ENCODE peak calls at places on chromosomes 5 and 9, in five cellular contexts. Y is left ventricle myocardium inferior, Z is upper lobe of left lung, I is HepG2, M is adipocyte. H is an unnamed sample.

GRCh38 chr9:33714989-33715388 is 80.4 kb upstream of the PRSS3 start:
- DNase-seq in Z (no peak), M (no peak), Y (no peak), I (no peak), H (no peak)

GRCh38 chr5:176901260-176902101 is 2.3 kb upstream of the HK3 start:
- DNase-seq in Z (no peak), Y (no peak), M (no peak), I (no peak), H (no peak)

GRCh38 chr9:35755071-35755470 is 995 bp upstream of the MSMP start:
- DNase-seq in M (no peak), Z (no peak), I (no peak), Y (no peak), H (no peak)

GRCh38 chr5:107476783-107477182 is 194.0 kb downstream of the EFNA5 start:
- DNase-seq in M (no peak), Z (no peak), Y (no peak), I (no peak), H (peak)

GRCh38 chr5:7856855-7857254 is 5.9 kb upstream of the CFAP90 start:
- DNase-seq in Z (no peak), Y (no peak), M (peak), I (peak), H (peak)

GRCh38 chr5:169011009-169011408 is 289.9 kb downstream of the SLIT3 start:
- DNase-seq in M (no peak), I (no peak), Y (no peak), Z (no peak), H (no peak)

GRCh38 chr9:111095423-111095822 is 57.2 kb upstream of the LPAR1 start:
- DNase-seq in M (no peak), Y (no peak), I (no peak), Z (no peak), H (peak)

GRCh38 chr9:72872718-72873117 is 80.1 kb downstream of the ALDH1A1 start:
- DNase-seq in Y (no peak), Z (no peak), I (no peak), M (no peak), H (no peak)

GRCh38 chr5:122680623-122681350 is 94.1 kb upstream of the SNX2 start:
- DNase-seq in Z (no peak), Y (no peak), M (no peak), I (no peak), H (no peak)

GRCh38 chr5:123450641-123451421 is 27.6 kb upstream of the CEP120 start:
- DNase-seq in I (no peak), Y (no peak), Z (no peak), M (peak), H (no peak)

GRCh38 chr9:130701059-130702022 is 7.8 kb downstream of the EXOSC2 start:
- DNase-seq in I (peak), Z (no peak), Y (peak), M (peak), H (peak)

GRCh38 chr5:111742166-111742565 is 14.8 kb downstream of the NREP start:
- DNase-seq in Z (no peak), Y (no peak), M (no peak), I (no peak), H (no peak)

GRCh38 chr9:37379835-37380234 is 42.7 kb upstream of the GRHPR start:
- DNase-seq in Z (no peak), Y (no peak), I (no peak), M (no peak), H (no peak)

GRCh38 chr5:73307645-73308346 is 134.8 kb downstream of the TMEM174 start:
- DNase-seq in I (no peak), Y (no peak), Z (no peak), M (no peak), H (no peak)

GRCh38 chr9:125982798-125983406 is 235.7 kb downstream of the PBX3 start:
- DNase-seq in Z (no peak), M (no peak), Y (no peak), I (no peak), H (no peak)

GRCh38 chr9:130541533-130541932 is 37.8 kb upstream of the FUBP3 start:
- DNase-seq in M (no peak), Z (no peak), I (no peak), Y (no peak), H (no peak)

GRCh38 chr5:162096448-162096847 is 28.9 kb downstream of the GABRG2 start:
- DNase-seq in I (no peak), M (no peak), Z (no peak), Y (no peak), H (no peak)

GRCh38 chr9:69970001-69970531 is 73.6 kb upstream of the MAMDC2 start:
- DNase-seq in M (no peak), Z (no peak), Y (no peak), I (no peak), H (no peak)

GRCh38 chr9:96219615-96220257 is 82.2 kb downstream of the HSD17B3 start:
- DNase-seq in I (no peak), M (peak), Y (peak), Z (peak), H (peak)

GRCh38 chr5:133428072-133428660 is 184.2 kb downstream of the FSTL4 start:
- DNase-seq in M (no peak), I (no peak), Y (no peak), Z (no peak), H (no peak)

GRCh38 chr9:24518545-24518944 is 27.2 kb downstream of the IZUMO3 start:
- DNase-seq in Z (no peak), I (no peak), Y (no peak), M (no peak), H (no peak)

GRCh38 chr5:100777680-100778281 is 125.3 kb downstream of the ST8SIA4 start:
- DNase-seq in I (no peak), M (peak), Y (no peak), Z (no peak), H (peak)

GRCh38 chr5:93452255-93452654 is 128.8 kb downstream of the NR2F1-AS1 start:
- DNase-seq in I (no peak), M (peak), Y (no peak), Z (no peak), H (no peak)

GRCh38 chr9:6904366-6904765 is 146.6 kb downstream of the KDM4C start:
- DNase-seq in M (no peak), Z (no peak), I (no peak), Y (no peak), H (no peak)

GRCh38 chr5:73093943-73094342 is 26.4 kb upstream of the TMEM171 start:
- DNase-seq in Y (no peak), Z (no peak), I (no peak), M (peak), H (peak)

GRCh38 chr5:133325834-133326233 is 274.0 kb downstream of the HSPA4 start:
- DNase-seq in Z (no peak), Y (no peak), M (peak), I (no peak), H (no peak)

GRCh38 chr9:131418143-131419028 is 24.5 kb downstream of the PRRC2B start:
- DNase-seq in Z (no peak), Y (peak), M (peak), I (no peak), H (peak)

GRCh38 chr5:18465833-18466681 is 831.8 kb downstream of the TAF11L14 start:
- DNase-seq in I (peak), M (peak), Y (no peak), Z (no peak), H (peak)

GRCh38 chr5:5381259-5382006 is 41.0 kb upstream of the ICE1 start:
- DNase-seq in Z (no peak), I (no peak), M (no peak), Y (no peak), H (no peak)

GRCh38 chr5:72541501-72542235 is 34.5 kb upstream of the ZNF366 start:
- DNase-seq in Z (peak), M (no peak), Y (no peak), I (no peak), H (no peak)

GRCh38 chr5:41722359-41722950 is 147.8 kb downstream of the OXCT1 start:
- DNase-seq in Z (no peak), Y (no peak), M (peak), I (no peak), H (peak)

GRCh38 chr9:115118471-115119156 is 657 bp upstream of the TNC start:
- DNase-seq in Y (peak), I (no peak), Z (peak), M (peak), H (peak)

GRCh38 chr9:2181794-2182193 is 166.6 kb downstream of the SMARCA2 start:
- DNase-seq in Z (no peak), Y (no peak), M (peak), I (no peak), H (peak)

GRCh38 chr9:76333964-76334363 is 60.3 kb downstream of the RFK start:
- DNase-seq in Y (no peak), Z (no peak), M (no peak), I (no peak), H (no peak)
- H3K4me3 ChIP-seq in Y (no peak), Z (no peak), M (no peak), I (no peak), H (no peak)

GRCh38 chr9:10052916-10053315 is 559.9 kb downstream of the PTPRD start:
- DNase-seq in M (no peak), Z (no peak), Y (no peak), I (no peak), H (no peak)

GRCh38 chr9:10048994-10049393 is 563.8 kb downstream of the PTPRD start:
- DNase-seq in Y (no peak), I (no peak), M (no peak), Z (no peak), H (no peak)

GRCh38 chr9:10052181-10052580 is 560.6 kb downstream of the PTPRD start:
- DNase-seq in Y (no peak), M (no peak), I (no peak), Z (no peak), H (no peak)

GRCh38 chr9:10045598-10045997 is 567.2 kb downstream of the PTPRD start:
- DNase-seq in M (peak), Y (no peak), I (no peak), Z (no peak), H (peak)

GRCh38 chr9:10050016-10050415 is 562.8 kb downstream of the PTPRD start:
- DNase-seq in Y (no peak), I (no peak), Z (no peak), M (peak), H (no peak)
- H3K4me3 ChIP-seq in Y (no peak), I (no peak), Z (no peak), M (no peak), H (no peak)

GRCh38 chr9:99056876-99057664 is 47.8 kb upstream of the TGFBR1 start:
- DNase-seq in Z (no peak), M (peak), I (no peak), Y (no peak), H (peak)

GRCh38 chr9:99059074-99059894 is 45.6 kb upstream of the TGFBR1 start:
- DNase-seq in I (no peak), Z (no peak), M (no peak), Y (peak), H (no peak)

GRCh38 chr9:99055384-99055783 is 49.5 kb upstream of the TGFBR1 start:
- DNase-seq in I (peak), Z (no peak), Y (no peak), M (no peak), H (no peak)

GRCh38 chr9:99056186-99056585 is 48.7 kb upstream of the TGFBR1 start:
- DNase-seq in I (no peak), Y (no peak), M (no peak), Z (peak), H (no peak)

GRCh38 chr9:99057665-99058625 is 47.0 kb upstream of the TGFBR1 start:
- DNase-seq in M (no peak), Z (no peak), Y (no peak), I (no peak), H (peak)
- H3K4me3 ChIP-seq in M (no peak), Z (no peak), Y (no peak), I (no peak), H (no peak)

DNA sequence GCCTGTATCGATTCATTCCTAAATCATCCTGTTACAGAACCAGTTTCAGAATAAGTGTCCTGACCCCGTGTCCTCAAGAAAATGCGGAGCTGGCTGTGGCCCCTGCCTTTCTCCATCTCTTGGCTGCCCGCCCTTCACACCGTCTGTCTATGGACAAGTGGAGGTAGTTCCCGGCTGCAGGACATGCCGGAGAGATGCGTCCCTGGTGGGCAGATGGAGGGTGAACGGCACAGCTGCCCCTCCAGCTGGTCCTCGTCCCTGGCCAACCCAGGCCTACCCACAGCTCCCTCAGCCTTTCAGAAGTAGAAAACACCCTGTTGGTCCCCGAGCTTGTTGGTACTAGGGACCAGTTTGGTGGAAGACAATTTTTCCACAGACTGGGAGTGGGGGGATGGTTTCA is 14.8 kb upstream of the EXOC3 start:
- DNase-seq in Z (no peak), M (no peak), Y (no peak), I (no peak), H (no peak)
- H3K4me3 ChIP-seq in Z (no peak), M (no peak), Y (no peak), I (no peak), H (no peak)

GRCh38 chr9:77651203-77651602 is 3.1 kb upstream of the GNA14 start:
- DNase-seq in M (no peak), Z (no peak), I (no peak), Y (no peak), H (no peak)

GRCh38 chr9:77647267-77647658 is 859 bp downstream of the GNA14 start:
- DNase-seq in M (no peak), Y (no peak), Z (no peak), I (no peak), H (no peak)

GRCh38 chr9:77649109-77649812 is 1.1 kb upstream of the GNA14 start:
- DNase-seq in Y (no peak), I (peak), Z (no peak), M (peak), H (peak)

GRCh38 chr9:77648458-77649108 is 461 bp upstream of the GNA14 start:
- DNase-seq in I (no peak), Z (peak), M (peak), Y (peak), H (no peak)

DNA sequence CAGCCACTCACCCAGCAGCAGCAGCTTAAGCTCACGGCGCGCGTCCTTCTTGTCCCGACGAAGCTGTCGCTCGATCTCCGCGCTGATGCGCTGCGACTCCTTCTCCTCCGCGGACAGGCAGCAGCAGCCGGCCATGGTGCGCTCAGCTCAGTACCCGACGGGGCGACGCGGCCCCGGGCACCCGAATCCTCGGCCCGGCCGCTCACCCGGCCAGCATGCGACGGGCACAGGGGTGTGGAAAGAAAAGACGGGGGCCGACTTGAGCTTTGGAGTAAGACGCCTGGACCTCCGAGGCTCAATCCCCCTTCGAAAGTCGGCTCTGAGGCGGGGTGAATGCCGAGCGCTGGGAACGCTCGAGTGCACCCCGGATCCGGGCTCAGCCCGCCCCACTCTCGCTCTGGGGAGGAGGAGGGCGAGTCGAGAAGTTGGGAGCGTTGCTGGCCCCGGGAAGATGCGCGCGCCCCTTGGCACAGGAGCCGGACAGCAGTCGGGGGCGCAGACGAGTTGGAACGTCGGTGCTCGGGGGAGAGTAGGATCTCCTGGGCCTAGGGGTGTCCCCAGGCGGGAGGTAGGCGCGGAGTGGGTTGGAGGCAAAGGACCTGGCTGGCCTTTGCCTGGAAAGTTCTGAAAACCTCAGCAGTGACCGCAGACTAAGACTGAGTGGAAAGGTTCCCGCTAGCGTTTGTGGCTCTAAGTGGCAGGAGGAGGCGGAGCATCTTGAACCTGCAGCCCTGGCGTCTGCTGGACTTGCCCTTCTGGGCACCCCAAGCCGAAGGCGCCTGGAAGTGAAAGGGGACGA is at the start of gene GNA14:
- DNase-seq in Y (no peak), Z (peak), M (peak), I (no peak), H (no peak)
- H3K4me3 ChIP-seq in Y (peak), Z (peak), M (peak), I (peak), H (peak)

DNA sequence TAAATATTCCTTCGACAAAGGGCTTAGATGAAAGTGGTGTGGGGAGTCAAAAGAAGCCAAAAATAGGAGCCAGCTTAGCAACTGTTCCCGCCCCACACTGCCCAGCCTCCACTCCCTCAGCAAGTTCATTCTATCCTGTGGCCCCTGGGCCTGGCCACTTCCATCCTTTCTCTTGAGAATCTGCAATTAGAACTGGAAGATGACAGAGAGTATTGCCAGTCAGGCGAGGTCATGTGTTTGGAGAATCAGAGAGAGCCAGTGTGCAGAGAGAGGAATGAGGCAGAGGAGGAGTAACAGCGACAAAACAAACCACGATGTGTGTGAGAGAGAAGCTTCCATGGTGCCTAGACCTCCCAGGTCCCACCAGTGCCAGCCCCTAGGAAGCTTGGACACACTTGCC is 118.2 kb downstream of the ZNF608 start:
- DNase-seq in Y (no peak), I (no peak), Z (no peak), M (no peak), H (no peak)
- H3K4me3 ChIP-seq in Y (no peak), I (no peak), Z (no peak), M (no peak), H (no peak)

DNA sequence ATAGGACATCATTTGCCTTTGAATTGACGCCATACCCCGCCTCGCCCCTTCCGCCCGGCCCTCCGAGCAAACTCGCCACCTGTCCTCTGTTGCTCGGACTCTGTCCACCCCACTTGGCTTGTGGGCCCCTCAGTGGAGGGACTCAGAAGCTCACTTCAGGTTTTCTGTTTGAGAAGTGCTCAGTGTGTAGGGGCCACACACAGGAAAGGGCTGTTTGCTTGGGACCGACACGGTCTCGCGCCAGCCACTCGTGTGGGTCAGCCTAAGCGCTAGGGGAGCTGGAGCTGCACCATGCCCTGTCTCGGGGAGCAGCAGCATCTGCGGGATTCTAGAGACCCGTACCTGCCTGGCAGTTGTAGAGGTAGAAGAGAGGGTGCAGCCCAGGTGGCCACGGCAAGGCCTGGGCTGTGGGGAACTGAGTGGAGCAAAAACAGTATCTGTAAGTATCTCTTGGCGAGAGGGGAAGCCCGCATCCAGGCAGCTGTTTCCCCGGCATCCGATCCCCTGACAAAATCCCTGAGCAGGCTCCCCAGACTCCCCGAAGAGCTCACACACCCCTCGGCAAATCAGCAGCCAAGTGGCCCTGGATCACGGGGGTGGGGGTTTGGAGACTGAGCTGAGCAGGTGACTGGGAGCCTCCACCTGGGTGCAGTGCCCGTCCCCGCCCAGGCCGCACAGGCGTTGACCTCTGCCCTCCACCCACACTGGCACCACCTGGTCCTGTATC is 52.2 kb downstream of the COL5A1 start:
- DNase-seq in Y (peak), I (no peak), Z (no peak), M (no peak), H (no peak)
- H3K4me3 ChIP-seq in Y (no peak), I (no peak), Z (no peak), M (no peak), H (no peak)

GRCh38 chr9:91360551-91361293 is 996 bp downstream of the AUH start:
- DNase-seq in M (peak), Z (no peak), I (no peak), Y (no peak), H (no peak)
- H3K4me3 ChIP-seq in M (peak), Z (peak), I (peak), Y (peak), H (peak)

DNA sequence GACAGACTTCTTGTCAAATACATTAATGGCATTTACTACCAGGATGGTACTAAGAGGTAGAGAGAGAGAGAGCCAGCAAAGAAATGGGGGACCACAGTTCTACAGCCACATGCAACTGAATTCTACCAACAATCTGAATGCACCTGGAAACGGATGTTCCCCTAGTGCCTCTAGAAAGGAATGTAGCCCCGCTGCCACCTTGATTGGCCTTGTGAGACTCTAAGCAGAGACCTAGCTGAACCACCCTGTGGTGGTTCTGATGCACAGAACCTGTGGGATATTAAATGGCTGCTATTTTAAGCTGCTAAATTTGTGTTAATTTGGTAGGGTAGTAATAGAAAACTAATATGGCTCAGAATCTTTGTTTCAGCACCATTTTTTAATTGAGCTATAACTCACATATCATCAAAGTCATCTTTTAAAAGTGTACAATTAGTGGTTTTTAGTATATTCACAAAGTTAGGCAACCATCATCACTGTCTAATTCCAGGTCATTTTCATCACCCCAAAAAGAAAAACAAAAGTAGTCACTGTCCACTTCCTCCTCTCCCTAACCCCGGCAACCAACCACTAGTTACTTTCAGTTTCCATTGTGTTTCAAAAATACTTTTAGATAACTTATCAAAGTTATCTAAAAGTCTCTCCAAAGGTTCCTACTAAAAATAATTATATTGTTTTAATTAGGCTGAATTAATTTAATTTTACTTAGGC is 51.7 kb downstream of the CPLANE1 start:
- DNase-seq in Y (no peak), M (peak), I (no peak), Z (no peak), H (peak)
- H3K4me3 ChIP-seq in Y (peak), M (no peak), I (no peak), Z (no peak), H (no peak)